ENCODE peak calls at places on chromosomes 1 and 21, in six cellular contexts. One of them, this sample, is unnamed.

GRCh38 chr1:83689900-83690868 is 308.7 kb downstream of the TTLL7 start:
- DNase-seq in HT-29: no peak
- DNase-seq in tibial nerve: no peak
- DNase-seq in uterus: no peak
- DNase-seq in neural crest cell: no peak
- DNase-seq in HCEC 1CT: no peak
- DNase-seq in this sample: no peak

GRCh38 chr1:229271448-229272120 is 673 bp downstream of the RAB4A start:
- DNase-seq in uterus: no peak
- DNase-seq in tibial nerve: no peak
- DNase-seq in HCEC 1CT: peak
- DNase-seq in HT-29: peak
- DNase-seq in neural crest cell: no peak
- DNase-seq in this sample: no peak

GRCh38 chr21:29187939-29188338 is 57.5 kb downstream of the MAP3K7CL start:
- DNase-seq in uterus: peak
- DNase-seq in HCEC 1CT: peak
- DNase-seq in tibial nerve: no peak
- DNase-seq in HT-29: peak
- DNase-seq in neural crest cell: no peak
- DNase-seq in this sample: no peak

GRCh38 chr21:43269461-43269860 is 100.7 kb downstream of the CRYAA start:
- DNase-seq in uterus: no peak
- DNase-seq in HT-29: no peak
- DNase-seq in tibial nerve: no peak
- DNase-seq in neural crest cell: no peak
- DNase-seq in HCEC 1CT: no peak
- DNase-seq in this sample: peak

GRCh38 chr1:26768755-26769154 is 19.0 kb upstream of the PIGV start:
- DNase-seq in HCEC 1CT: peak
- DNase-seq in neural crest cell: no peak
- DNase-seq in uterus: no peak
- DNase-seq in HT-29: no peak
- DNase-seq in tibial nerve: no peak
- DNase-seq in this sample: no peak

GRCh38 chr1:21703318-21703963 is 34.3 kb upstream of the RAP1GAP start:
- DNase-seq in HT-29: peak
- DNase-seq in HCEC 1CT: peak
- DNase-seq in uterus: no peak
- DNase-seq in tibial nerve: no peak
- DNase-seq in neural crest cell: no peak
- DNase-seq in this sample: no peak

GRCh38 chr1:17553970-17554369 is 14.5 kb downstream of the ARHGEF10L start:
- DNase-seq in HT-29: peak
- DNase-seq in neural crest cell: no peak
- DNase-seq in HCEC 1CT: peak
- DNase-seq in tibial nerve: no peak
- DNase-seq in uterus: no peak
- DNase-seq in this sample: no peak

GRCh38 chr1:227937031-227937430 is 10.7 kb downstream of the WNT9A start:
- DNase-seq in HCEC 1CT: no peak
- DNase-seq in neural crest cell: no peak
- DNase-seq in uterus: no peak
- DNase-seq in tibial nerve: no peak
- DNase-seq in HT-29: no peak
- DNase-seq in this sample: no peak

GRCh38 chr1:85109475-85109874 is 61.2 kb upstream of the MCOLN3 start:
- DNase-seq in neural crest cell: peak
- DNase-seq in tibial nerve: no peak
- DNase-seq in HT-29: peak
- DNase-seq in uterus: peak
- DNase-seq in HCEC 1CT: peak
- DNase-seq in this sample: peak

GRCh38 chr1:2253797-2254480 is 25.8 kb downstream of the SKI start:
- DNase-seq in tibial nerve: no peak
- DNase-seq in HT-29: no peak
- DNase-seq in HCEC 1CT: no peak
- DNase-seq in neural crest cell: no peak
- DNase-seq in uterus: no peak
- DNase-seq in this sample: no peak

GRCh38 chr1:48677306-48678287 is 99.1 kb downstream of the BEND5 start:
- DNase-seq in neural crest cell: peak
- DNase-seq in HCEC 1CT: no peak
- DNase-seq in uterus: peak
- DNase-seq in tibial nerve: peak
- DNase-seq in HT-29: peak
- DNase-seq in this sample: no peak